ENCODE peak calls at places on chromosome 19, in eight cellular contexts. One of them, this sample, is unnamed. For H3K27me3, the result is how much of the 10 kb centered on the place peaks cover.

GRCh38 chr19:30447276-30447870 is 75.2 kb downstream of the ZNF536 start:
- DNase-seq in neuronal stem cell: no peak
- DNase-seq in prostate gland: no peak
- DNase-seq in colonic mucosa: no peak
- DNase-seq in MM.1S: no peak
- DNase-seq in K562: no peak
- DNase-seq in SK-N-SH: no peak
- DNase-seq in left lung: no peak
- DNase-seq in this sample: no peak

GRCh38 chr19:45558399-45558878 is 26.2 kb downstream of the OPA3 start:
- DNase-seq in neuronal stem cell: peak
- DNase-seq in prostate gland: peak
- DNase-seq in colonic mucosa: peak
- DNase-seq in MM.1S: no peak
- DNase-seq in K562: peak
- DNase-seq in SK-N-SH: peak
- DNase-seq in left lung: peak
- DNase-seq in this sample: no peak

GRCh38 chr19:18274776-18275356 is 614 bp upstream of the IQCN start:
- DNase-seq in neuronal stem cell: no peak
- DNase-seq in prostate gland: peak
- DNase-seq in colonic mucosa: peak
- DNase-seq in MM.1S: no peak
- DNase-seq in K562: peak
- DNase-seq in SK-N-SH: no peak
- DNase-seq in left lung: peak
- DNase-seq in this sample: peak

GRCh38 chr19:49553451-49554271 is 25.9 kb downstream of the RCN3 start:
- DNase-seq in neuronal stem cell: no peak
- DNase-seq in prostate gland: no peak
- DNase-seq in colonic mucosa: peak
- DNase-seq in MM.1S: no peak
- DNase-seq in K562: no peak
- DNase-seq in SK-N-SH: no peak
- DNase-seq in left lung: no peak
- DNase-seq in this sample: no peak

GRCh38 chr19:18298601-18299000 is 17.2 kb upstream of the JUND start:
- DNase-seq in neuronal stem cell: no peak
- DNase-seq in prostate gland: no peak
- DNase-seq in colonic mucosa: no peak
- DNase-seq in MM.1S: no peak
- DNase-seq in K562: no peak
- DNase-seq in SK-N-SH: no peak
- DNase-seq in left lung: no peak
- DNase-seq in this sample: no peak

GRCh38 chr19:6033744-6034264 is 55.9 kb upstream of the RANBP3 start:
- DNase-seq in neuronal stem cell: no peak
- DNase-seq in prostate gland: no peak
- DNase-seq in colonic mucosa: no peak
- DNase-seq in MM.1S: no peak
- DNase-seq in K562: no peak
- DNase-seq in SK-N-SH: peak
- DNase-seq in left lung: no peak
- DNase-seq in this sample: no peak

GRCh38 chr19:58317481-58318072 is 9.2 kb upstream of the ZSCAN22 start:
- DNase-seq in neuronal stem cell: peak
- DNase-seq in prostate gland: no peak
- DNase-seq in colonic mucosa: no peak
- DNase-seq in MM.1S: peak
- DNase-seq in K562: peak
- DNase-seq in SK-N-SH: no peak
- DNase-seq in left lung: no peak
- DNase-seq in this sample: no peak

GRCh38 chr19:5895409-5895808 is 8.2 kb downstream of the NDUFA11 start:
- DNase-seq in neuronal stem cell: no peak
- DNase-seq in prostate gland: no peak
- DNase-seq in colonic mucosa: no peak
- DNase-seq in MM.1S: no peak
- DNase-seq in K562: no peak
- DNase-seq in SK-N-SH: peak
- DNase-seq in left lung: no peak
- DNase-seq in this sample: no peak

GRCh38 chr19:10517760-10518443 is 655 bp upstream of the S1PR5 start:
- DNase-seq in neuronal stem cell: no peak
- DNase-seq in prostate gland: peak
- DNase-seq in colonic mucosa: no peak
- DNase-seq in MM.1S: no peak
- DNase-seq in K562: peak
- DNase-seq in SK-N-SH: peak
- DNase-seq in left lung: no peak
- DNase-seq in this sample: no peak

GRCh38 chr19:30936276-30936675 is 413.0 kb downstream of the TSHZ3 start:
- DNase-seq in neuronal stem cell: no peak
- DNase-seq in prostate gland: no peak
- DNase-seq in colonic mucosa: peak
- DNase-seq in MM.1S: no peak
- DNase-seq in K562: no peak
- DNase-seq in SK-N-SH: no peak
- DNase-seq in left lung: no peak
- DNase-seq in this sample: no peak

GRCh38 chr19:43697295-43697694 is 18.6 kb upstream of the IRGC start:
- DNase-seq in neuronal stem cell: no peak
- DNase-seq in prostate gland: no peak
- DNase-seq in colonic mucosa: no peak
- DNase-seq in MM.1S: no peak
- DNase-seq in K562: no peak
- DNase-seq in SK-N-SH: no peak
- DNase-seq in left lung: no peak
- DNase-seq in this sample: no peak

GRCh38 chr19:11948646-11949045 is 16.2 kb upstream of the ZNF763 start:
- DNase-seq in neuronal stem cell: no peak
- DNase-seq in prostate gland: no peak
- DNase-seq in colonic mucosa: no peak
- DNase-seq in MM.1S: no peak
- DNase-seq in K562: no peak
- DNase-seq in SK-N-SH: no peak
- DNase-seq in left lung: no peak
- DNase-seq in this sample: no peak

GRCh38 chr19:1605236-1606137 is at the start of gene UQCR11:
- DNase-seq in neuronal stem cell: peak
- DNase-seq in prostate gland: peak
- DNase-seq in colonic mucosa: peak
- DNase-seq in MM.1S: peak
- DNase-seq in K562: peak
- DNase-seq in SK-N-SH: peak
- DNase-seq in left lung: peak
- DNase-seq in this sample: peak

GRCh38 chr19:31819837-31820236 is 470.6 kb upstream of the TSHZ3 start:
- DNase-seq in neuronal stem cell: no peak
- DNase-seq in prostate gland: no peak
- DNase-seq in colonic mucosa: no peak
- DNase-seq in MM.1S: no peak
- DNase-seq in K562: no peak
- DNase-seq in SK-N-SH: no peak
- DNase-seq in left lung: no peak
- DNase-seq in this sample: no peak

GRCh38 chr19:11699931-11700794 is 38.6 kb downstream of the ZNF823 start:
- DNase-seq in neuronal stem cell: no peak
- DNase-seq in prostate gland: no peak
- DNase-seq in colonic mucosa: peak
- DNase-seq in MM.1S: peak
- DNase-seq in K562: peak
- DNase-seq in SK-N-SH: peak
- DNase-seq in left lung: no peak
- DNase-seq in this sample: no peak

GRCh38 chr19:49094505-49095482 is 9.5 kb downstream of the SNRNP70 start:
- DNase-seq in neuronal stem cell: no peak
- DNase-seq in prostate gland: no peak
- DNase-seq in colonic mucosa: no peak
- DNase-seq in MM.1S: no peak
- DNase-seq in K562: no peak
- DNase-seq in SK-N-SH: no peak
- DNase-seq in left lung: no peak
- DNase-seq in this sample: no peak

GRCh38 chr19:14473915-14474578 is 1.1 kb downstream of the PTGER1 start:
- DNase-seq in neuronal stem cell: no peak
- DNase-seq in prostate gland: no peak
- DNase-seq in colonic mucosa: peak
- DNase-seq in MM.1S: no peak
- DNase-seq in K562: peak
- DNase-seq in SK-N-SH: peak
- DNase-seq in left lung: peak
- DNase-seq in this sample: no peak

GRCh38 chr19:31334849-31335624 is 14.2 kb downstream of the TSHZ3 start:
- DNase-seq in neuronal stem cell: no peak
- DNase-seq in prostate gland: no peak
- DNase-seq in colonic mucosa: no peak
- DNase-seq in MM.1S: no peak
- DNase-seq in K562: no peak
- DNase-seq in SK-N-SH: no peak
- DNase-seq in left lung: no peak
- DNase-seq in this sample: no peak

GRCh38 chr19:1609680-1610474 is 4.6 kb upstream of the UQCR11 start:
- DNase-seq in neuronal stem cell: no peak
- DNase-seq in prostate gland: no peak
- DNase-seq in colonic mucosa: no peak
- DNase-seq in MM.1S: no peak
- DNase-seq in K562: no peak
- DNase-seq in SK-N-SH: no peak
- DNase-seq in left lung: no peak
- DNase-seq in this sample: no peak

GRCh38 chr19:679418-680286 is 3.5 kb downstream of the FSTL3 start:
- DNase-seq in neuronal stem cell: no peak
- DNase-seq in prostate gland: no peak
- DNase-seq in colonic mucosa: peak
- DNase-seq in MM.1S: no peak
- DNase-seq in K562: peak
- DNase-seq in SK-N-SH: peak
- DNase-seq in left lung: peak
- DNase-seq in this sample: no peak

GRCh38 chr19:3025516-3025890 is 3.6 kb downstream of the TLE2 start:
- DNase-seq in neuronal stem cell: no peak
- DNase-seq in prostate gland: no peak
- DNase-seq in colonic mucosa: peak
- DNase-seq in MM.1S: no peak
- DNase-seq in K562: no peak
- DNase-seq in SK-N-SH: no peak
- DNase-seq in left lung: no peak
- DNase-seq in this sample: no peak
- H3K27me3 ChIP-seq in neuronal stem cell: under half
- H3K27me3 ChIP-seq in prostate gland: under half
- H3K27me3 ChIP-seq in colonic mucosa: under half
- H3K27me3 ChIP-seq in MM.1S: half or more
- H3K27me3 ChIP-seq in K562: under half
- H3K27me3 ChIP-seq in SK-N-SH: half or more
- H3K27me3 ChIP-seq in left lung: half or more
- H3K27me3 ChIP-seq in this sample: under half

GRCh38 chr19:56091751-56092546 is 29.1 kb downstream of the ZNF787 start:
- DNase-seq in neuronal stem cell: no peak
- DNase-seq in prostate gland: no peak
- DNase-seq in colonic mucosa: no peak
- DNase-seq in MM.1S: peak
- DNase-seq in K562: no peak
- DNase-seq in SK-N-SH: no peak
- DNase-seq in left lung: peak
- DNase-seq in this sample: no peak
- H3K27ac ChIP-seq in neuronal stem cell: no peak
- H3K27ac ChIP-seq in prostate gland: peak
- H3K27ac ChIP-seq in colonic mucosa: no peak
- H3K27ac ChIP-seq in MM.1S: no peak
- H3K27ac ChIP-seq in K562: no peak
- H3K27ac ChIP-seq in SK-N-SH: no peak
- H3K27ac ChIP-seq in left lung: peak
- H3K27ac ChIP-seq in this sample: no peak

GRCh38 chr19:35845215-35846037 is 6.9 kb downstream of the NPHS1 start:
- DNase-seq in neuronal stem cell: no peak
- DNase-seq in prostate gland: no peak
- DNase-seq in colonic mucosa: peak
- DNase-seq in MM.1S: no peak
- DNase-seq in K562: peak
- DNase-seq in SK-N-SH: peak
- DNase-seq in left lung: peak
- DNase-seq in this sample: no peak
- H3K27me3 ChIP-seq in neuronal stem cell: under half
- H3K27me3 ChIP-seq in prostate gland: under half
- H3K27me3 ChIP-seq in colonic mucosa: under half
- H3K27me3 ChIP-seq in MM.1S: half or more
- H3K27me3 ChIP-seq in K562: under half
- H3K27me3 ChIP-seq in SK-N-SH: half or more
- H3K27me3 ChIP-seq in left lung: half or more
- H3K27me3 ChIP-seq in this sample: under half

GRCh38 chr19:47339196-47339880 is 7.4 kb downstream of the C5AR2 start:
- DNase-seq in neuronal stem cell: no peak
- DNase-seq in prostate gland: no peak
- DNase-seq in colonic mucosa: no peak
- DNase-seq in MM.1S: no peak
- DNase-seq in K562: no peak
- DNase-seq in SK-N-SH: no peak
- DNase-seq in left lung: no peak
- DNase-seq in this sample: no peak
- H3K27ac ChIP-seq in neuronal stem cell: no peak
- H3K27ac ChIP-seq in prostate gland: no peak
- H3K27ac ChIP-seq in colonic mucosa: no peak
- H3K27ac ChIP-seq in MM.1S: no peak
- H3K27ac ChIP-seq in K562: no peak
- H3K27ac ChIP-seq in SK-N-SH: no peak
- H3K27ac ChIP-seq in left lung: no peak
- H3K27ac ChIP-seq in this sample: no peak

This sample was measured in ascending aorta.